ENCODE peak calls at places on chromosome 13, in seven cellular contexts. X is left lobe of liver; N is IMR-90; Q is AML-193; Y is amniotic stem cell; S is stimulated activated CD8-positive, alpha-beta memory T cell treated with anti-CD3 and anti-CD28 coated beads, Interleukin-7, amount 100 ng/mL, for 1 hour; D is activated CD8-positive, alpha-beta T cell treated with anti-CD3 and anti-CD28 coated beads for 36 hours. W is an unnamed sample.

GRCh38 chr13:44385401-44385800 is 11.8 kb downstream of the SERP2 start:
- DNase-seq in X (peak; percentile 63), Y (no peak), S (no peak), N (no peak), D (no peak), Q (no peak), W (no peak)

GRCh38 chr13:76512676-76513277 is 373.4 kb downstream of the KCTD12 start:
- DNase-seq in X (no peak), Q (no peak), S (no peak), D (no peak), N (peak; percentile 97), Y (peak; percentile 70), W (no peak)

GRCh38 chr13:56718791-56719190 is 421.9 kb upstream of the PRR20A start:
- DNase-seq in Y (no peak), X (no peak), Q (no peak), N (no peak), S (no peak), D (no peak), W (no peak)

GRCh38 chr13:47085346-47085745 is 188.5 kb upstream of the HTR2A start:
- DNase-seq in Q (no peak), N (peak; percentile 44), S (no peak), D (no peak), X (no peak), Y (no peak), W (no peak)

GRCh38 chr13:26867451-26868067 is 107.0 kb upstream of the GPR12 start:
- DNase-seq in X (no peak), Q (peak; percentile 10), D (peak; percentile 22), N (peak; percentile 14), Y (no peak), S (no peak), W (no peak)

GRCh38 chr13:113604186-113604585 is 19.6 kb downstream of the TFDP1 start:
- DNase-seq in X (no peak), N (no peak), Q (no peak), S (no peak), Y (no peak), D (no peak), W (no peak)

GRCh38 chr13:27252467-27252866 is 1.1 kb downstream of the RPL21 start:
- DNase-seq in Y (no peak), S (no peak), N (no peak), Q (no peak), X (no peak), D (no peak), W (no peak)

GRCh38 chr13:48334534-48335127 is 31.1 kb downstream of the RB1 start:
- DNase-seq in S (no peak), N (peak; percentile 45), D (no peak), Q (peak; percentile 88), Y (peak; percentile 15), X (no peak), W (no peak)

GRCh38 chr13:48221301-48222190 is 11.5 kb upstream of the ITM2B start:
- DNase-seq in X (no peak), Y (no peak), N (no peak), Q (peak; percentile 32), D (no peak), S (no peak), W (no peak)

GRCh38 chr13:57799624-57800023 is 168.1 kb downstream of the PCDH17 start:
- DNase-seq in S (no peak), D (no peak), Y (no peak), X (no peak), Q (no peak), N (no peak), W (no peak)

GRCh38 chr13:83215627-83216026 is 666.6 kb downstream of the SLITRK1 start:
- DNase-seq in Y (no peak), X (no peak), Q (no peak), D (no peak), S (no peak), N (peak; percentile 81), W (no peak)

GRCh38 chr13:111484959-111485358 is 164.5 kb downstream of the TEX29 start:
- DNase-seq in N (no peak), X (no peak), Y (no peak), S (no peak), Q (no peak), D (no peak), W (no peak)

GRCh38 chr13:98285317-98285716 is 108.2 kb upstream of the RNF113B start:
- DNase-seq in Y (no peak), D (no peak), Q (no peak), N (peak; percentile 49), S (no peak), X (no peak), W (no peak)

GRCh38 chr13:113029487-113030258 is 60.7 kb downstream of the MCF2L start:
- DNase-seq in X (peak; percentile 61), N (no peak), D (peak; percentile 73), S (peak; percentile 37), Y (no peak), Q (peak; percentile 1), W (peak; percentile 33)

GRCh38 chr13:100513987-100514670 is 74.5 kb downstream of the GGACT start:
- DNase-seq in Y (no peak), D (no peak), N (no peak), S (no peak), X (no peak), Q (no peak), W (no peak)

GRCh38 chr13:32262165-32262564 is 53.0 kb downstream of the ZAR1L start:
- DNase-seq in S (no peak), N (peak; percentile 39), D (no peak), Q (no peak), Y (no peak), X (no peak), W (no peak)

GRCh38 chr13:97855570-97855970 is 97.9 kb upstream of the IPO5 start:
- DNase-seq in X (peak; percentile 48), D (peak; percentile 37), Q (peak; percentile 72), S (no peak), Y (peak; percentile 80), N (peak; percentile 86), W (no peak)

W was measured in CD4-positive, alpha-beta T cell.